ENCODE peak calls at places on chromosomes 12 and 14, in five cellular contexts. One of them, this sample, is unnamed.

GRCh38 chr12:119988440-119988787 is 622 bp upstream of the BICDL1 start:
- DNase-seq in hepatic stellate cell: peak; percentile 45
- DNase-seq in NCI-H526: no peak
- DNase-seq in islet precursor cell: peak; percentile 95
- DNase-seq in Caki2: no peak
- DNase-seq in this sample: peak; percentile 34

GRCh38 chr14:68687746-68688145 is 105.1 kb downstream of the ZFP36L1 start:
- DNase-seq in hepatic stellate cell: peak; percentile 92
- DNase-seq in NCI-H526: no peak
- DNase-seq in islet precursor cell: peak; percentile 97
- DNase-seq in Caki2: peak; percentile 64
- DNase-seq in this sample: peak; percentile 93

GRCh38 chr14:80150301-80150700 is 61.0 kb downstream of the DIO2 start:
- DNase-seq in hepatic stellate cell: no peak
- DNase-seq in NCI-H526: no peak
- DNase-seq in islet precursor cell: no peak
- DNase-seq in Caki2: no peak
- DNase-seq in this sample: peak; percentile 54

GRCh38 chr12:112424126-112424525 is 5.4 kb downstream of the PTPN11 start:
- DNase-seq in hepatic stellate cell: no peak
- DNase-seq in NCI-H526: no peak
- DNase-seq in islet precursor cell: no peak
- DNase-seq in Caki2: no peak
- DNase-seq in this sample: no peak

GRCh38 chr14:63200035-63200740 is 4.1 kb upstream of the RHOJ start:
- DNase-seq in hepatic stellate cell: no peak
- DNase-seq in NCI-H526: no peak
- DNase-seq in islet precursor cell: no peak
- DNase-seq in Caki2: no peak
- DNase-seq in this sample: no peak

GRCh38 chr14:94196057-94196456 is 21.9 kb downstream of the PPP4R4 start:
- DNase-seq in hepatic stellate cell: no peak
- DNase-seq in NCI-H526: no peak
- DNase-seq in islet precursor cell: no peak
- DNase-seq in Caki2: no peak
- DNase-seq in this sample: no peak

GRCh38 chr12:132399092-132400010 is 70.0 kb upstream of the GALNT9 start:
- DNase-seq in hepatic stellate cell: no peak
- DNase-seq in NCI-H526: no peak
- DNase-seq in islet precursor cell: no peak
- DNase-seq in Caki2: no peak
- DNase-seq in this sample: no peak

GRCh38 chr14:67418368-67419174 is 6.6 kb upstream of the PLEK2 start:
- DNase-seq in hepatic stellate cell: no peak
- DNase-seq in NCI-H526: no peak
- DNase-seq in islet precursor cell: peak; percentile 76
- DNase-seq in Caki2: no peak
- DNase-seq in this sample: peak; percentile 8

GRCh38 chr12:15289192-15289591 is 33.1 kb upstream of the PTPRO start:
- DNase-seq in hepatic stellate cell: no peak
- DNase-seq in NCI-H526: no peak
- DNase-seq in islet precursor cell: no peak
- DNase-seq in Caki2: no peak
- DNase-seq in this sample: no peak

GRCh38 chr12:54688309-54689033 is 40.3 kb upstream of the DCD start:
- DNase-seq in hepatic stellate cell: no peak
- DNase-seq in NCI-H526: no peak
- DNase-seq in islet precursor cell: no peak
- DNase-seq in Caki2: no peak
- DNase-seq in this sample: no peak

GRCh38 chr14:70753518-70753953 is 55.8 kb downstream of the MAP3K9 start:
- DNase-seq in hepatic stellate cell: no peak
- DNase-seq in NCI-H526: peak; percentile 15
- DNase-seq in islet precursor cell: no peak
- DNase-seq in Caki2: peak; percentile 65
- DNase-seq in this sample: peak; percentile 81

GRCh38 chr12:51887476-51888315 is at the start of gene ANKRD33:
- DNase-seq in hepatic stellate cell: no peak
- DNase-seq in NCI-H526: peak; percentile 26
- DNase-seq in islet precursor cell: peak; percentile 95
- DNase-seq in Caki2: no peak
- DNase-seq in this sample: no peak

GRCh38 chr12:116879509-116880212 is 1.6 kb downstream of the HRK start:
- DNase-seq in hepatic stellate cell: no peak
- DNase-seq in NCI-H526: no peak
- DNase-seq in islet precursor cell: peak; percentile 66
- DNase-seq in Caki2: no peak
- DNase-seq in this sample: no peak

GRCh38 chr14:94114589-94115067 is 4.1 kb downstream of the IFI27 start:
- DNase-seq in hepatic stellate cell: no peak
- DNase-seq in NCI-H526: no peak
- DNase-seq in islet precursor cell: peak; percentile 37
- DNase-seq in Caki2: no peak
- DNase-seq in this sample: no peak

GRCh38 chr12:98416845-98417244 is 98.5 kb upstream of the TMPO start:
- DNase-seq in hepatic stellate cell: peak; percentile 23
- DNase-seq in NCI-H526: no peak
- DNase-seq in islet precursor cell: no peak
- DNase-seq in Caki2: peak; percentile 39
- DNase-seq in this sample: no peak

GRCh38 chr14:90318016-90318415 is 13.7 kb downstream of the NRDE2 start:
- DNase-seq in hepatic stellate cell: no peak
- DNase-seq in NCI-H526: no peak
- DNase-seq in islet precursor cell: no peak
- DNase-seq in Caki2: no peak
- DNase-seq in this sample: no peak

GRCh38 chr14:66076166-66076565 is 410.0 kb upstream of the CCDC196 start:
- DNase-seq in hepatic stellate cell: no peak
- DNase-seq in NCI-H526: no peak
- DNase-seq in islet precursor cell: no peak
- DNase-seq in Caki2: no peak
- DNase-seq in this sample: no peak

GRCh38 chr12:72491399-72491798 is 219.2 kb downstream of the TRHDE start:
- DNase-seq in hepatic stellate cell: peak; percentile 26
- DNase-seq in NCI-H526: no peak
- DNase-seq in islet precursor cell: no peak
- DNase-seq in Caki2: no peak
- DNase-seq in this sample: no peak

GRCh38 chr12:104358353-104359003 is 54.9 kb downstream of the EID3 start:
- DNase-seq in hepatic stellate cell: peak; percentile 61
- DNase-seq in NCI-H526: peak; percentile 19
- DNase-seq in islet precursor cell: peak; percentile 82
- DNase-seq in Caki2: no peak
- DNase-seq in this sample: peak; percentile 26

GRCh38 chr14:49641697-49642129 is 6.7 kb upstream of the DNAAF2 start:
- DNase-seq in hepatic stellate cell: no peak
- DNase-seq in NCI-H526: no peak
- DNase-seq in islet precursor cell: peak; percentile 58
- DNase-seq in Caki2: peak; percentile 63
- DNase-seq in this sample: peak; percentile 52

GRCh38 chr12:101277443-101277842 is 2.5 kb upstream of the UTP20 start:
- DNase-seq in hepatic stellate cell: no peak
- DNase-seq in NCI-H526: no peak
- DNase-seq in islet precursor cell: no peak
- DNase-seq in Caki2: no peak
- DNase-seq in this sample: no peak

GRCh38 chr12:26987634-26988424 is 26.4 kb downstream of the TM7SF3 start:
- DNase-seq in hepatic stellate cell: no peak
- DNase-seq in NCI-H526: no peak
- DNase-seq in islet precursor cell: no peak
- DNase-seq in Caki2: peak; percentile 30
- DNase-seq in this sample: no peak

GRCh38 chr12:25200703-25201102 is 5.7 kb downstream of the ETFRF1 start:
- DNase-seq in hepatic stellate cell: peak; percentile 26
- DNase-seq in NCI-H526: no peak
- DNase-seq in islet precursor cell: no peak
- DNase-seq in Caki2: no peak
- DNase-seq in this sample: peak; percentile 26

GRCh38 chr14:68757618-68758081 is 35.2 kb downstream of the ZFP36L1 start:
- DNase-seq in hepatic stellate cell: peak; percentile 22
- DNase-seq in NCI-H526: no peak
- DNase-seq in islet precursor cell: no peak
- DNase-seq in Caki2: no peak
- DNase-seq in this sample: peak; percentile 50